ENCODE peak calls at places on chromosomes 2 and 18, in six cellular contexts. F is choroid plexus epithelial cell, T is keratinocyte, O is sigmoid colon, A is upper lobe of right lung, E is Peyer's patch. S is an unnamed sample.

GRCh38 chr2:140308706-140309105 is 1528.5 kb upstream of the NXPH2 start:
- DNase-seq in F (peak), T (no peak), O (no peak), A (no peak), E (no peak), S (no peak)

GRCh38 chr2:184765048-184765881 is 166.9 kb downstream of the ZNF804A start:
- DNase-seq in F (peak), T (no peak), O (no peak), A (no peak), E (no peak), S (no peak)

GRCh38 chr2:151357359-151357758 is at the start of gene TNFAIP6:
- DNase-seq in F (peak), T (no peak), O (no peak), A (no peak), E (no peak), S (no peak)

GRCh38 chr2:101356486-101356885 is 30.8 kb downstream of the CREG2 start:
- DNase-seq in F (peak), T (no peak), O (no peak), A (no peak), E (no peak), S (no peak)

GRCh38 chr2:182259629-182260150 is 167.1 kb downstream of the PDE1A start:
- DNase-seq in F (peak), T (no peak), O (no peak), A (no peak), E (no peak), S (no peak)

GRCh38 chr2:117058366-117058765 is 756.1 kb upstream of the DDX18 start:
- DNase-seq in F (no peak), T (no peak), O (no peak), A (no peak), E (no peak), S (no peak)

GRCh38 chr18:48607049-48607984 is 68.5 kb downstream of the CTIF start:
- DNase-seq in F (peak), T (no peak), O (no peak), A (no peak), E (no peak), S (no peak)

GRCh38 chr2:171523969-171524401 is 1.7 kb downstream of the CYBRD1 start:
- DNase-seq in F (peak), T (peak), O (no peak), A (no peak), E (no peak), S (no peak)

GRCh38 chr2:58769494-58770239 is 528.5 kb upstream of the FANCL start:
- DNase-seq in F (no peak), T (no peak), O (no peak), A (no peak), E (no peak), S (no peak)

GRCh38 chr2:37552339-37552738 is 119.1 kb downstream of the CDC42EP3 start:
- DNase-seq in F (no peak), T (no peak), O (no peak), A (no peak), E (no peak), S (no peak)

DNA sequence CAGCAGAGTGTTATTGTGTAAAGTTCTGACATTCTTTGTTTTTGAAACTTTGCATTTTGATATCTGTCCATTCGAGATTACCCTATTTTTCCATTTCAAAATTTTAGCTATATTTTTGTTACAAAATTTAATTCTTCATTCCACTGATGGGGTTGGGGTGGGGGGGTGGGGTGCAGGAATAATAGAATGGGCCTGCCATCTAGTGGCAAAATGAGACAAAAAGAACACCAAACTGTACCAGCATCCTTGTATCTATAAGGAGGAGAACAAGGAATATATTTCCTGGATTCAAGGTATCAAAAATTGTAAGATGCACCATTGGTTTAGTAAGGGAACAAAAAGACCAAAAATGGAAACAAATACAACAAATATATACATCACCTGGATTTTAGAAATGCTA is 27.9 kb upstream of the TTR start:
- DNase-seq in F (peak), T (no peak), O (no peak), A (no peak), E (no peak), S (no peak)
- TF ChIP-seq CTCF in F (no peak), T (peak), O (no peak), A (no peak), E (no peak), S (peak)

GRCh38 chr2:206063635-206064034 is 22.3 kb downstream of the INO80D start:
- DNase-seq in F (no peak), T (no peak), O (no peak), A (no peak), E (no peak), S (no peak)

GRCh38 chr2:206064077-206064476 is 21.9 kb downstream of the INO80D start:
- DNase-seq in F (peak), T (no peak), O (no peak), A (no peak), E (no peak), S (no peak)

GRCh38 chr2:206068207-206068606 is 17.8 kb downstream of the INO80D start:
- DNase-seq in F (no peak), T (no peak), O (no peak), A (no peak), E (no peak), S (no peak)

GRCh38 chr2:206062724-206063123 is 23.2 kb downstream of the INO80D start:
- DNase-seq in F (no peak), T (no peak), O (no peak), A (no peak), E (no peak), S (peak)
- TF ChIP-seq CTCF in F (no peak), T (no peak), O (no peak), A (no peak), E (no peak), S (no peak)

DNA sequence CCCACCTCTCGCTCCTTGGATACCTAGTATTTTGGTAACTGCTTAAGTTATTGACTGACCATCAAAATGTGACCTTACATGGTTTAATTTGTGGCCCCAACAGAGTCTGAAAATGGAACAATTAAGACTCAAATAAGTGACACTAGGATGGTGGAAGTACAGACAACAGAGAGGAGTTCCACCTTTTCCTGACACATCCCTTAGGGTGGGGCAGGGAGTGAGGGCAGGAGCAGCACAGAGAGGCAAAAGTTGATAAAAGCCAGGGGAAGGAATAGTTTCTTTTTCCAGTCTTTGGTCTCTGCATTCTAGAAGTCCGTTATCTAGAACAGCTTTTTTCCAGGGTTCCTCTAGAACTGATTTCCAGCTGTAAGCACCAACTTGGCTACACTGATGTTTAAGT is 32.2 kb downstream of the FTCDNL1 start:
- DNase-seq in F (no peak), T (no peak), O (no peak), A (no peak), E (no peak), S (no peak)
- TF ChIP-seq CTCF in F (no peak), T (no peak), O (no peak), A (no peak), E (no peak), S (no peak)

DNA sequence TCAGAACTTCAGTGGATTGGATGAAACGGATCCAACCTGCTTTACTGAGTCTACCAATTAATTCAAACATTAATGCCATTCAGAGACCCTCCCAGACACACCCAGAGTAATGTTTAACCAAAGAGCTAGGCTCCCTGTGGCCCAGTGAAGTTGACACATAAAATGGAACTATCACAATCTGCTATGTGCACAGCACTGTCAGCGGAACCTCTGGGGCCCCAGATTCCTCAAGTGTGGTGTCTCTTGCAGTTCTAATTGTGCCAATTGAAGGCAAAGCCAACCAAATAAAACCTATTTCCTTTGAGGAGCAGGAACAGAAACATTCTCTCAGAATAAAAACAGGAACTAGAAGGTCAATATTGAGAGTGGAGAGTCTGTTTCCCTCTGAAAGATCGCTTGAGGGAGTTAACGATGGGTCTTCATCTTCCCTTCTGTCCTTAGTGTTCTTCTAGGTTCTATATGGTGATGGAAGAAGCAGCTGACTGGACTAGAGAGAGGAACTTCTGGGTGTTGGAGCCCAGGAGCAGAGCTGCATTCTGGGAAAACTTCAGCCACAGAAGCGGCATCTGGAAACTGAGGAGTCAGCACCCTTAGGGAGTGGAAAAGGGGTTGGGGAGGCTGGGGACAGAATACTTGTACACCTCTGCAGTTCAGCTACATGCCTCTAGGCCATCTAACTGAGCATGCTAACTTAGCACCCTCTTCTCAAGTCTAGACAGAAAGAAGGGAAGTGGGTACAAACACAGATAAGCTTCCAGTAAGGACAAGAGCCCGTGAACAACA is 174.4 kb upstream of the FBXO11 start:
- DNase-seq in F (no peak), T (no peak), O (no peak), A (no peak), E (no peak), S (no peak)
- TF ChIP-seq CTCF in F (no peak), T (no peak), O (no peak), A (no peak), E (no peak), S (no peak)

DNA sequence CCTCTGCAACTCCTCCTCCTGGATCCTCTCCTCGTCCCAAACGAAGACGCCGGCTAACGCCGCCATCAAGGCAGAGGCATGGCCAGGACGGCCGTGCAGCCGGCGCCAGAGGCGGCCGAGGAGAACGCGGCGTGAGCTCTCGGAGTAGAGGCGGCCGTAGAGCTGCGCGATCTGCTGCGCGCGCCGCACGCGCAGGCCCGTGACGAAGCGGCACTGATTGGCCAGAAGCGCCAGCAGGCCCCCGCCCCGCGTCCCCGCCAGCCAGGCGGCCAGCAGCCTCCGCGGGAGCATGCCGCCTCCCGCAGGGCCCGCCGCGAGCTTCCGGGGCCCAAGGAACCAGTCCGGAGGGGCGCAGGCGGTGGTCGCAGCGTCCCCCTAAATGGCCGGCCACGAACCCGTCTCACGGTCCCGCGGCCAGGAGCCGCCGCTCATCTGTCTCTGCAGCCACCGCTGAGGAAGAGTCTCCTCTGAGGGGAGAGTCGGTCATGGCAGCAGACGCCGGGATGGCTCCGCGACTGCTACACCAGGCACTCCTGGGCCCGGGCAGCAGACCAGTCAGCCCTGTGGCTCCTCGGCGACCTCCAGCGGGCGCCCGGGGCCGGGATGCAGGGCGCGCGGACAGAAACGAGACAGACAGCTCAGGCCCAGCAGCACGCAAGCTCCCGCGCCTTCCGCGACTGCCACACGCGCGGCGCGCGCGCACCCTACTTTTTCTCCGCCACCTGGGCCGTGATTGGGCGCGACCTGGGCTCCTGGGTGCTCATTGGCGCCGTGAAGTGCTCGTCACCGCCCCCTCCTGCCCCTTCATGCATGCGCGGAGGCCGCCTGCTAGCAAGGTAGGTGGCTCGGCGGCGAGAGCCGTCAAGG is at the start of gene STARD7:
- DNase-seq in F (peak), T (peak), O (peak), A (peak), E (peak), S (peak)
- TF ChIP-seq CTCF in F (peak), T (no peak), O (no peak), A (peak), E (peak), S (no peak)

GRCh38 chr2:236125541-236125940 is 42.6 kb downstream of the GBX2 start:
- DNase-seq in F (no peak), T (no peak), O (no peak), A (peak), E (no peak), S (no peak)

GRCh38 chr2:236130349-236130998 is 37.7 kb downstream of the GBX2 start:
- DNase-seq in F (no peak), T (no peak), O (no peak), A (peak), E (no peak), S (no peak)

GRCh38 chr2:236129935-236130334 is 38.3 kb downstream of the GBX2 start:
- DNase-seq in F (no peak), T (no peak), O (peak), A (peak), E (no peak), S (no peak)

GRCh38 chr2:236127010-236127409 is 41.2 kb downstream of the GBX2 start:
- DNase-seq in F (no peak), T (no peak), O (no peak), A (peak), E (no peak), S (no peak)

DNA sequence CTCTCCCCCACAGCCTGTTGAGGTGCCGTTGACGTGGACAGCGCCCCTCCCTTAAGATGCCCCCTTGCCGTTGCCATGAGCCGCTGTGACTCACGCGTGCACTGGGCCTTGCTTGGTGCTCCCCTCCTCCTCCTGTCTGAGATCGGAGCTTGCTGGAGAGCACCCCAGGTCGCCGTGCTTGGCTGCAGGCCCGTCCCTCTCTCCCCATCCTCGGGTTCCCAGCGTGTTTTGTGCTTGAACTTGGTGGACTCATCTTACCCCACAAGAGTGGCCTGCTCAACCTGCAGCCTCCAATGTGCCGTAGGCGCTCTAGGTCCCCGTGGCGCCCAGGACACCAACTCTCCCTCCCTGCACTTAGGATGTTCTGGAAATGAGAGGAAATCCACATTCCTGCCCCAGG is 39.9 kb downstream of the GBX2 start:
- DNase-seq in F (no peak), T (no peak), O (no peak), A (peak), E (no peak), S (no peak)
- TF ChIP-seq CTCF in F (no peak), T (no peak), O (no peak), A (no peak), E (no peak), S (no peak)

DNA sequence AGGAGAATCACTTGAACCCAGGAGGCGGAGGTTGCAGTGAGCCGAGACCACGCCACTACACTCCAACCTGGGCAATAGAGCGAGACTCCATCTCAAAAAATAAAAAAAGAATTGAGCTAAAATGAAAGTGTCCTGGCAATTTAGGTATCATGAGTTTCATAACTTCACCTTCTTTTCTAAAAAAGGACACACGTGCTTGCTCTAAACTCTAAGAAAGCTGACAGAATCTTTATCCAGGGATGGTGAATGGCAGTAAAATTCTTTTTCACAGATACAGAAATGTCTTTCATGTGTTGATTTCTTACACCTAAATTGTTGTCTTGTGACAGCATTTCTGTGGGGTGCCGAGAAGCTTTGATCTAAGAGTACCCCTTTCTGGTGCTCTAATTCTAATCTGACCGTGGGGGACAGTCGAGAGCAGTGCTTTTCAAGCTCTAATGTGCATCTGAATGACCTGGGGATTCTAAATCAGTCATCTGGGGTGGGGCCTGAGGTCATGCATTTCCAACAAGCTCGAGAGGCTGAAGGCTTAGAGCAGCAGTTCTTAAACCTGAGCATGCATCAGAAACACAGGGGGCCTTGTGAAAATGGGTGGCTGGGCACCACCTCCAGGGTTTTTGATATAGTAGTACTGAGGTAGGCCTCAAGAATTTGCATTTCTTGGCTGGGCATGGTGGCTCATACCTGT is 42.1 kb upstream of the REL start:
- DNase-seq in F (no peak), T (no peak), O (no peak), A (no peak), E (no peak), S (no peak)
- TF ChIP-seq CTCF in F (no peak), T (no peak), O (no peak), A (no peak), E (no peak), S (no peak)

GRCh38 chr2:149258531-149258930 is 71.9 kb upstream of the LYPD6 start:
- DNase-seq in F (no peak), T (no peak), O (no peak), A (no peak), E (no peak), S (no peak)
- TF ChIP-seq CTCF in F (no peak), T (peak), O (no peak), A (no peak), E (peak), S (no peak)